ENCODE peak calls at places on chromosomes 6 and 20, in four cellular contexts. K is HFF-Myc, J is tibial artery, T is AG09309. U is an unnamed sample.

GRCh38 chr6:162733489-162733888 is 5.7 kb downstream of the PACRG start:
- DNase-seq in K (no peak), J (no peak), T (no peak), U (no peak)

GRCh38 chr20:37383229-37383989 is 37.5 kb downstream of the SRC start:
- DNase-seq in K (no peak), J (peak), T (no peak), U (peak)

GRCh38 chr6:170153436-170154319 is 137.2 kb downstream of the DLL1 start:
- DNase-seq in K (no peak), J (no peak), T (no peak), U (no peak)

GRCh38 chr6:103534107-103534506 is 1325.6 kb downstream of the HACE1 start:
- DNase-seq in K (no peak), J (no peak), T (no peak), U (no peak)

GRCh38 chr20:4018015-4018748 is 2.8 kb upstream of the RNF24 start:
- DNase-seq in K (no peak), J (no peak), T (no peak), U (no peak)

GRCh38 chr6:87407531-87407895 is 259 bp upstream of the CFAP206 start:
- DNase-seq in K (no peak), J (no peak), T (no peak), U (no peak)

GRCh38 chr20:58984691-58985090 is 3.6 kb downstream of the NELFCD start:
- DNase-seq in K (no peak), J (no peak), T (no peak), U (no peak)

GRCh38 chr6:47479156-47479541 is 1.6 kb downstream of the CD2AP start:
- DNase-seq in K (no peak), J (no peak), T (no peak), U (no peak)

GRCh38 chr6:150491131-150491795 is 108.4 kb upstream of the PLEKHG1 start:
- DNase-seq in K (peak), J (no peak), T (peak), U (peak)

GRCh38 chr6:84733889-84734288 is 30.5 kb downstream of the TBX18 start:
- DNase-seq in K (no peak), J (no peak), T (no peak), U (no peak)

GRCh38 chr20:4135385-4136077 is 120.2 kb upstream of the RNF24 start:
- DNase-seq in K (peak), J (no peak), T (peak), U (peak)

GRCh38 chr6:108766886-108767285 is 81.3 kb upstream of the ARMC2 start:
- DNase-seq in K (no peak), J (no peak), T (no peak), U (no peak)

GRCh38 chr20:64110411-64111068 is 3.2 kb upstream of the NPBWR2 start:
- DNase-seq in K (no peak), J (no peak), T (no peak), U (no peak)

GRCh38 chr20:33373735-33374605 is 27.3 kb downstream of the CDK5RAP1 start:
- DNase-seq in K (peak), J (no peak), T (no peak), U (no peak)

GRCh38 chr6:115468272-115469005 is 592.3 kb downstream of the FRK start:
- DNase-seq in K (no peak), J (no peak), T (no peak), U (no peak)

GRCh38 chr6:43772571-43773049 is 2.6 kb downstream of the VEGFA start:
- DNase-seq in K (no peak), J (no peak), T (no peak), U (no peak)

GRCh38 chr6:43769526-43770416 is at the start of gene VEGFA:
- DNase-seq in K (peak), J (peak), T (peak), U (peak)

GRCh38 chr6:43771858-43772570 is 2.0 kb downstream of the VEGFA start:
- DNase-seq in K (no peak), J (peak), T (no peak), U (no peak)

GRCh38 chr6:43770417-43771209 is 602 bp downstream of the VEGFA start:
- DNase-seq in K (no peak), J (peak), T (no peak), U (no peak)

DNA sequence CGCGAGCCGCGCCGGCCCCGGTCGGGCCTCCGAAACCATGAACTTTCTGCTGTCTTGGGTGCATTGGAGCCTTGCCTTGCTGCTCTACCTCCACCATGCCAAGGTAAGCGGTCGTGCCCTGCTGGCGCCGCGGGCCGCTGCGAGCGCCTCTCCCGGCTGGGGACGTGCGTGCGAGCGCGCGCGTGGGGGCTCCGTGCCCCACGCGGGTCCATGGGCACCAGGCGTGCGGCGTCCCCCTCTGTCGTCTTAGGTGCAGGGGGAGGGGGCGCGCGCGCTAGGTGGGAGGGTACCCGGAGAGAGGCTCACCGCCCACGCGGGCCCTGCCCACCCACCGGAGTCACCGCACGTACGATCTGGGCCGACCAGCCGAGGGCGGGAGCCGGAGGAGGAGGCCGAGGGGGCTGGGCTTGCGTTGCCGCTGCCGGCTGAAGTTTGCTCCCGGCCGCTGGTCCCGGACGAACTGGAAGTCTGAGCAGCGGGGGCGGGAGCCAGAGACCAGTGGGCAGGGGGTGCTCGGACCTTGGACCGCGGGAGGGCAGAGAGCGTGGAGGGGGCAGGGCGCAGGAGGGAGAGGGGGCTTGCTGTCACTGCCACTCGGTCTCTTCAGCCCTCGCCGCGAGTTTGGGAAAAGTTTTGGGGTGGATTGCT is 1.3 kb downstream of the VEGFA start:
- DNase-seq in K (no peak), J (peak), T (no peak), U (no peak)
- TF ChIP-seq CTCF in K (no peak), J (no peak), T (no peak), U (no peak)

DNA sequence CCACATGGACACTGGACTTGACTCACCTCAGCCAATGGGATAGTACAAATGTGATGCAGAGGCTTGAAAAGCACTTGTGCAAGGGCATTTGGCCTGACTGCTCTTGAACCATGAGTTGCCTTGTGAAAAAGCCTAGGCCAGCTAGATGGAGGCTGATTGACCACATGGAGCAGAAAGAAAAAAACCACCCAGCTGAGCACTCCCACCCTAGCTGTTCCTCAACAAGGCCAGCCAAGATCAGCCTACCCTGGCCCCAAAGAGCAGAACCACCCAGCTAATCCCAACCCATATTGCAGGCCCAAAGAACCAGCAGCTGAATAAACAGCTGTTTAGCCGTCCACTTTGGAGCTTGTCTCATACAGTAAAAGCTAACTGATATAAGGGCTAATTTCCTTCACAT is 36.7 kb downstream of the PXDC1 start:
- DNase-seq in K (no peak), J (no peak), T (no peak), U (no peak)
- H3K4me3 ChIP-seq in K (no peak), J (no peak), T (no peak), U (no peak)

GRCh38 chr6:78302411-78302810 is 564.9 kb upstream of the IRAK1BP1 start:
- DNase-seq in K (no peak), J (no peak), T (no peak), U (no peak)

DNA sequence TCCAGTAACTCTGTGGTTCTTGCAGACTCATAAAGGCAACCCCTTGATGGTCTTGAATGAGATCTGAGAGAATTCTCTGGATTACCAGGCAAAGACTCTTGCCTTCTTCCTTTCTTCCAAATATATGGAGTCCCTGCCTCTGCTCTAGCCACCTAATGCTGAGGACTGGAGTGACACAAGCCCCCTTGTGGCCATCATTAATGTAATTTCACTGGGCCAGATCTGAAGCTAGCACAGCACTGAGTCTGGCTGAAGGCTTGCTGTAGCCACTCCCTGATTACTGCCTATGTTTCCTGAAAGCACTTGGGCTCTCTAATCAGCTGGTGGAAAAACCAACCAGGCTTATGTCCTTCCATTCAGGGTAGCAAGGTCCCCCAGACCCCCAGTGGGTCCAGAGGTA is 559.3 kb upstream of the IRAK1BP1 start:
- DNase-seq in K (no peak), J (no peak), T (no peak), U (no peak)
- TF ChIP-seq CTCF in K (no peak), J (no peak), T (no peak), U (peak)

GRCh38 chr6:149150301-149150700 is 167.2 kb upstream of the TAB2 start:
- DNase-seq in K (no peak), J (no peak), T (no peak), U (no peak)

GRCh38 chr6:149150999-149151398 is 166.5 kb upstream of the TAB2 start:
- DNase-seq in K (no peak), J (no peak), T (no peak), U (no peak)

GRCh38 chr6:149149682-149150081 is 167.8 kb upstream of the TAB2 start:
- DNase-seq in K (no peak), J (no peak), T (no peak), U (no peak)

GRCh38 chr6:149147191-149147590 is 170.3 kb upstream of the TAB2 start:
- DNase-seq in K (no peak), J (no peak), T (no peak), U (no peak)

GRCh38 chr6:149147939-149148718 is 169.4 kb upstream of the TAB2 start:
- DNase-seq in K (no peak), J (no peak), T (no peak), U (no peak)
- H3K4me3 ChIP-seq in K (no peak), J (no peak), T (no peak), U (no peak)

GRCh38 chr6:30685157-30685976 is 1.1 kb downstream of the PPP1R18 start:
- DNase-seq in K (no peak), J (no peak), T (no peak), U (no peak)
- TF ChIP-seq CTCF in K (peak), J (no peak), T (peak), U (peak)

DNA sequence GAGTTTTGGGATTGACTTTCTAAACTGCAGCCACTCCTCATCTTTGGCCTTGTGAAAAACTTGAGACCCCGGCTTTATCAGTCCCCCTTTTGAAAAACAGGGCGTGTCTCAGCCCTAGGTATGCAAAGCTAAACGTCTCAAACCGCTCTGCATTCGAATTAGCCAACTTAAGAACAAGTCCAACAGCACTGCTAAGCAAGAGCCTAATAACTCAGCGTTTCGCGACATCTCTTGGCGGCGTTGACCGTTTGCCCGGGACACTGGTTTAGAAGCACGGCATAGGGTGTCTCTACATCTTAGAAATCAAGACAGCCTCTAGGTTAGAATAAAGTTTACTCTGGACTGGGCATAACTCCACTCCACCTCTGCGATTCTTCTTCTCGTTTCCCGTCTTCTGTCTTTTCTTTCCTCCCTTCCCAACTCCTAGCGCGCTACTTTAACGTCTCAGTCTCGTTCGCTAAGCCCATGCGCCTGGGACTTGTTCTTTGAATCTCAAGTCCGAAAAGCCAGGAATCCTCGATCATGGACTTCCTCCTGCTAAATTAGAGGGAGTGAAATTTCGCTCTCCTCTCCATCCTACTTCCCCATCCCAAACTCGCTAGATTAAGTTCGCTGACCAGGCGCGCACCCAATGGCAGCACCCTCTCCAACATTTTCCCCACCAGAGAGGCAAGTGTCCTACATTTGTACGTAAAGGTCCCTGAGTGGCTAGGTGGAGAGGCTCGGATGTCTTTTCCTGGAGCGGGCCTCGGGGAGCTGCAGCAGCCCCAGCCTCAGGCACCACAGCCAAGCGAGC is 10.5 kb upstream of the TFAP2A start:
- DNase-seq in K (no peak), J (no peak), T (no peak), U (no peak)
- H3K4me3 ChIP-seq in K (peak), J (peak), T (peak), U (peak)

GRCh38 chr6:11460001-11460668 is 77.4 kb upstream of the TMEM170B start:
- DNase-seq in K (peak), J (no peak), T (no peak), U (no peak)
- TF ChIP-seq CTCF in K (peak), J (no peak), T (no peak), U (no peak)

U was measured in retinal pigment epithelial cell.